ENCODE peak calls at places on chromosomes 3 and 15, in six cellular contexts. C is ovary, H is A549, V is Panc1, W is esophagus muscularis mucosa, J is glutamatergic neuron. Q is an unnamed sample.

GRCh38 chr15:66588971-66589370 is 23.2 kb upstream of the LCTL start:
- DNase-seq in C (no peak), H (no peak), V (no peak), W (no peak), J (no peak), Q (no peak)

GRCh38 chr3:194468086-194468485 is 18.7 kb downstream of the ATP13A3 start:
- DNase-seq in C (no peak), H (no peak), V (no peak), W (no peak), J (no peak), Q (no peak)

GRCh38 chr3:157001561-157001960 is 158.4 kb downstream of the CCNL1 start:
- DNase-seq in C (no peak), H (no peak), V (no peak), W (no peak), J (no peak), Q (no peak)

GRCh38 chr3:131914090-131914691 is 120.6 kb downstream of the CPNE4 start:
- DNase-seq in C (no peak), H (no peak), V (no peak), W (no peak), J (no peak), Q (no peak)

GRCh38 chr3:128649264-128649663 is 1.4 kb downstream of the RPN1 start:
- DNase-seq in C (no peak), H (no peak), V (no peak), W (no peak), J (no peak), Q (no peak)

GRCh38 chr3:103295974-103296570 is 861.3 kb downstream of the ZPLD1 start:
- DNase-seq in C (no peak), H (no peak), V (peak), W (no peak), J (no peak), Q (no peak)

GRCh38 chr15:22888120-22888859 is 49.8 kb downstream of the NIPA2 start:
- DNase-seq in C (no peak), H (peak), V (no peak), W (no peak), J (no peak), Q (peak)

GRCh38 chr15:52255935-52256334 is 39.7 kb downstream of the MYO5C start:
- DNase-seq in C (no peak), H (no peak), V (no peak), W (no peak), J (no peak), Q (no peak)

GRCh38 chr3:11803977-11804903 is 42.4 kb downstream of the TAMM41 start:
- DNase-seq in C (peak), H (peak), V (peak), W (no peak), J (no peak), Q (peak)

GRCh38 chr3:127959873-127960272 is 44.8 kb downstream of the KBTBD12 start:
- DNase-seq in C (no peak), H (peak), V (no peak), W (no peak), J (no peak), Q (no peak)

GRCh38 chr15:68205949-68206539 is 912 bp upstream of the CALML4 start:
- DNase-seq in C (no peak), H (no peak), V (no peak), W (no peak), J (no peak), Q (no peak)

GRCh38 chr3:179528786-179529185 is 33.9 kb upstream of the ACTL6A start:
- DNase-seq in C (no peak), H (no peak), V (no peak), W (no peak), J (no peak), Q (no peak)

GRCh38 chr3:64316971-64317370 is 91.7 kb upstream of the PRICKLE2 start:
- DNase-seq in C (no peak), H (no peak), V (no peak), W (no peak), J (no peak), Q (peak)

GRCh38 chr3:71559578-71560162 is 23.9 kb downstream of the FOXP1 start:
- DNase-seq in C (no peak), H (no peak), V (no peak), W (no peak), J (no peak), Q (no peak)

GRCh38 chr3:111434941-111435622 is 106.9 kb upstream of the CD96 start:
- DNase-seq in C (no peak), H (no peak), V (no peak), W (no peak), J (no peak), Q (no peak)

GRCh38 chr15:76177491-76178040 is 117.8 kb downstream of the TMEM266 start:
- DNase-seq in C (no peak), H (peak), V (no peak), W (no peak), J (no peak), Q (peak)

GRCh38 chr3:52070724-52071621 is 14.6 kb upstream of the DUSP7 start:
- DNase-seq in C (no peak), H (no peak), V (no peak), W (peak), J (no peak), Q (no peak)

GRCh38 chr3:68874551-68875348 is 57.6 kb downstream of the TAFA4 start:
- DNase-seq in C (no peak), H (no peak), V (no peak), W (no peak), J (no peak), Q (no peak)

GRCh38 chr3:185961675-185962232 is 23.9 kb upstream of the TRA2B start:
- DNase-seq in C (no peak), H (no peak), V (no peak), W (no peak), J (no peak), Q (no peak)

GRCh38 chr3:84108442-84108971 is 850.3 kb upstream of the CADM2 start:
- DNase-seq in C (no peak), H (peak), V (peak), W (no peak), J (no peak), Q (no peak)

GRCh38 chr3:89049119-89049518 is 58.3 kb upstream of the EPHA3 start:
- DNase-seq in C (no peak), H (no peak), V (no peak), W (no peak), J (no peak), Q (no peak)

GRCh38 chr15:98070132-98070531 is 109.6 kb downstream of the ARRDC4 start:
- DNase-seq in C (no peak), H (no peak), V (no peak), W (no peak), J (no peak), Q (peak)

DNA sequence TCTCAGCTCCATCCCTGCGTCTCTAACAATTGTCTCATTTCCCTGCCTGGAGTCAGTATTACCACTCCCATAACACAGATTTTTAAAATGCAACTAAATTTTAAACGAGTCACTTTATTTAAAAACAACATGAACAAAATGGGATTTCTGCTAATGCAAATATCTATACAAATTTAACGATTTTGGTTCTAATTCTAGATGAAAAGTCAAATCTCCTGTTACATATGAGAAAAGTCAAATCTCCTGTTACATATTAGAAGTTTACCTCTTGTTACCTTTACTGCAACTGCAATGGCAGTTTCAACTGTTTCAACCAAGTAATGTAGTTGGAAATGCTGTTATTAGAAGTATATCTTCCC is 578 bp upstream of the RPL39L start:
- DNase-seq in C (no peak), H (no peak), V (no peak), W (no peak), J (no peak), Q (no peak)
- TF ChIP-seq CTCF in C (no peak), H (no peak), V (no peak), W (no peak), J (peak), Q (no peak)

GRCh38 chr3:107611775-107612469 is 89.2 kb downstream of the BBX start:
- DNase-seq in C (no peak), H (no peak), V (no peak), W (no peak), J (no peak), Q (no peak)

DNA sequence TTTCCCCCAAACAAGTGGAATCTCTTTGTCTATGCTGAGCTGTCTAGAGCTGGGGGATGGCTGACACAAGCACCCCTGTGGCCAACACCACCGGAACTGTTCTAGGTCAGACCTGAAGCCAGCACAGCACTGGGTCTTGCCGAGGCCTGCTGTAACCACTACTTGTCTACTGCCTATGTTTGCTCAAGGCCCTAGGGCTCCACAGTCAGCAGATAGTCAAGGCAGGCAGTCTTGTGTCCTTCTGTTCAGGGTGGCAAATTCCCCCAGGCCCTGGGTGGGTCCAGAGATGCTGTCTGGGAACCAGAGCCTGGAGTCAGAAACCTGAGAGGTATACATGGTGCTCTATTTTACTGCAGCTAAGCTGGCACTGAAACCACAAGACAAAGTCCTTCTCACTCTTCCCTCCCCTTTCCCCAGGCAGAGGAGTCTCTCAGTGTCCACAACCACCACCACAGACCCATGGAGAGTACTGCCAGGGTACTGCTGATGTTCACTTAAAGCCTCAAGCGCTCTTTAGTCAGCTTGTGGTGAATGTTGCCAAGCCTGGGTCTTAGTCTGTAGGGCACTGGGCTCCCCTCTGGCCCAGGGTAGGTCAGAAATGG is 89.9 kb downstream of the BBX start:
- DNase-seq in C (no peak), H (no peak), V (no peak), W (no peak), J (no peak), Q (no peak)
- TF ChIP-seq CTCF in C (no peak), H (no peak), V (no peak), W (no peak), J (no peak), Q (no peak)

GRCh38 chr3:168889666-168890065 is 773.8 kb downstream of the MECOM start:
- DNase-seq in C (no peak), H (no peak), V (no peak), W (no peak), J (no peak), Q (no peak)
- TF ChIP-seq CTCF in C (no peak), H (no peak), V (no peak), W (no peak), J (no peak), Q (no peak)

GRCh38 chr3:56048333-56048732 is 419.9 kb downstream of the ERC2 start:
- DNase-seq in C (no peak), H (no peak), V (no peak), W (no peak), J (no peak), Q (no peak)

GRCh38 chr3:56042326-56042951 is 425.8 kb downstream of the ERC2 start:
- DNase-seq in C (no peak), H (peak), V (peak), W (no peak), J (no peak), Q (peak)
- TF ChIP-seq CTCF in C (peak), H (no peak), V (peak), W (peak), J (peak), Q (peak)

DNA sequence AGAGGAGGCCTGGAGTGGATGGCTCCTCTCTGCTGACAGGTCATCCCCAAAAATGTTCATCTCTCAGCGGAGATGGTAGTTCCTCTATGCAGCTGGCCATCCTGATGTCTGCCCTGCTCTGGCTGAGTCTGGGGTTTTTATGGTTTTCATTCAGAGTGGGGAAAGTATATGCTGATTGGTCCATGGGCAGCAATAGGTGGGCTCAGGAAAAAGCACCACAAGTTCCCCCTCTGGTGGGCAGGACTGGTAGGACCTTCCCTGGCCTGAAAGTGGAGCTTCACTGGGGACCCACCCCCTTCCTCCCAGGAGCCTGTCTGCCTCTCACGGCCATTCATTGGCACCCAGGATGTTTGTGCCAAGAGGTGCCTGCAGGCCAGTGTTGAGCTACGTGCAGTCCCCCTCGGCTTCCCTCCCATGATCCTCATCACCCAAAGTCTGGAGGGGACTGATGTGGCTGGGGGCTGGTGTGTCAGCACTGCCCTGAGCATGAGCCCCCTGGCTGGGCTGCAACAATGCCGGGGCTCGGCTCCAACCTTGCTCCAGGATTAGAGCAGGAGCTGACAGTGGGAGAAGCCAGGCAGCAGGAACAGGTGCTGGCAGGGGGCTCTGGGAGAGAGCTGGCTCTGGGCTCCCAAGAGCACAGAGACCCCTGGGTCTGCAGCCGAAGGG is 13.1 kb upstream of the BLOC1S6 start:
- DNase-seq in C (no peak), H (no peak), V (no peak), W (no peak), J (peak), Q (no peak)
- TF ChIP-seq CTCF in C (no peak), H (peak), V (peak), W (peak), J (peak), Q (peak)

GRCh38 chr15:49229922-49230321 is 59.9 kb downstream of the GALK2 start:
- DNase-seq in C (no peak), H (no peak), V (no peak), W (no peak), J (no peak), Q (no peak)

GRCh38 chr15:49223536-49224274 is 53.7 kb downstream of the GALK2 start:
- DNase-seq in C (no peak), H (no peak), V (no peak), W (no peak), J (no peak), Q (peak)

GRCh38 chr15:49227602-49228001 is 57.6 kb downstream of the GALK2 start:
- DNase-seq in C (no peak), H (no peak), V (no peak), W (no peak), J (no peak), Q (no peak)

GRCh38 chr15:49225572-49226281 is 55.7 kb downstream of the GALK2 start:
- DNase-seq in C (no peak), H (no peak), V (no peak), W (no peak), J (peak), Q (peak)
- TF ChIP-seq CTCF in C (no peak), H (peak), V (peak), W (no peak), J (peak), Q (peak)

Q was measured in HFFc6.